ENCODE peak calls at places on chromosomes 2 and 18, in four cellular contexts. One of them, this sample, is unnamed.

GRCh38 chr2:3313845-3314375 is 63.7 kb downstream of the EIPR1 start:
- DNase-seq in HepG2: no peak
- DNase-seq in GM12878: no peak
- DNase-seq in K562: no peak
- DNase-seq in this sample: no peak

GRCh38 chr2:238425505-238425978 is 1.2 kb upstream of the ASB1 start:
- DNase-seq in HepG2: no peak
- DNase-seq in K562: no peak
- DNase-seq in GM12878: no peak
- DNase-seq in this sample: no peak

GRCh38 chr2:196128749-196129148 is 42.6 kb downstream of the STK17B start:
- DNase-seq in K562: no peak
- DNase-seq in GM12878: no peak
- DNase-seq in HepG2: no peak
- DNase-seq in this sample: no peak

GRCh38 chr2:191806396-191806795 is 40.5 kb downstream of the CAVIN2 start:
- DNase-seq in K562: no peak
- DNase-seq in HepG2: no peak
- DNase-seq in GM12878: no peak
- DNase-seq in this sample: no peak

GRCh38 chr2:220894069-220894468 is 678.0 kb downstream of the EPHA4 start:
- DNase-seq in GM12878: no peak
- DNase-seq in K562: no peak
- DNase-seq in HepG2: no peak
- DNase-seq in this sample: no peak

GRCh38 chr18:60982296-60982695 is 350.9 kb upstream of the CDH20 start:
- DNase-seq in GM12878: no peak
- DNase-seq in HepG2: no peak
- DNase-seq in K562: no peak
- DNase-seq in this sample: no peak

GRCh38 chr18:63454497-63454896 is 22.3 kb upstream of the SERPINB5 start:
- DNase-seq in K562: no peak
- DNase-seq in HepG2: no peak
- DNase-seq in GM12878: no peak
- DNase-seq in this sample: no peak

GRCh38 chr2:188478724-188479123 is 187.1 kb downstream of the GULP1 start:
- DNase-seq in K562: no peak
- DNase-seq in HepG2: no peak
- DNase-seq in GM12878: peak
- DNase-seq in this sample: no peak

GRCh38 chr18:7757175-7757574 is 190.1 kb downstream of the PTPRM start:
- DNase-seq in K562: no peak
- DNase-seq in GM12878: no peak
- DNase-seq in HepG2: no peak
- DNase-seq in this sample: no peak

GRCh38 chr2:135819211-135819610 is 17.8 kb downstream of the LCT start:
- DNase-seq in K562: peak
- DNase-seq in HepG2: peak
- DNase-seq in GM12878: no peak
- DNase-seq in this sample: peak

GRCh38 chr2:135817946-135818345 is 19.0 kb downstream of the LCT start:
- DNase-seq in HepG2: no peak
- DNase-seq in K562: no peak
- DNase-seq in GM12878: no peak
- DNase-seq in this sample: no peak

GRCh38 chr2:135820003-135820618 is 16.9 kb downstream of the LCT start:
- DNase-seq in K562: no peak
- DNase-seq in GM12878: peak
- DNase-seq in HepG2: no peak
- DNase-seq in this sample: no peak

GRCh38 chr2:135822855-135823254 is 14.1 kb downstream of the LCT start:
- DNase-seq in HepG2: no peak
- DNase-seq in K562: no peak
- DNase-seq in GM12878: no peak
- DNase-seq in this sample: no peak

GRCh38 chr2:135821190-135821589 is 15.8 kb downstream of the LCT start:
- DNase-seq in GM12878: no peak
- DNase-seq in HepG2: no peak
- DNase-seq in K562: no peak
- DNase-seq in this sample: no peak
- TF ChIP-seq TARDBP in GM12878: no peak
- TF ChIP-seq TARDBP in HepG2: no peak
- TF ChIP-seq TARDBP in K562: no peak
- TF ChIP-seq TARDBP in this sample: no peak

DNA sequence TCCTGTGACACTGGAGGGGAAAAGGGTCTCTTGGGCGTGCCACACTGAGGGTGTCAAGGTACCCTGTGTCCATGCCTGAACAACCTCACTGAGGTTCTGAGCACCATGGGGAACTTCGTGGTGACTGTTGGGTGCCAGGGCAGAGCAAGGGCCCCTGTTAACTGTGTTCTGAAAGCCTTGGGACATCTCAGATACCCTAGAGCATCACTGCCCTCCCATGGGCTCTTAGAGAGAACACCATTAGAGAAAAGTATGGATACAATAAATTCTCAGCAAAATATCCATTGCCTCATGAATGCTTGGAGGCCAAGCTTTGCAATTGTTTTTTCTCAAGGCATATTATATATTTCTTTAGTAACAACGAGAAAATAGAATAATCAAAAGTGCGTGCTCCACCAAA is 488.5 kb upstream of the NRP2 start:
- DNase-seq in HepG2: no peak
- DNase-seq in GM12878: no peak
- DNase-seq in K562: no peak
- DNase-seq in this sample: no peak
- TF ChIP-seq FOXK2 in HepG2: no peak
- TF ChIP-seq FOXK2 in GM12878: no peak
- TF ChIP-seq FOXK2 in K562: no peak
- TF ChIP-seq FOXK2 in this sample: no peak

GRCh38 chr2:213214209-213214608 is 62.8 kb upstream of the IKZF2 start:
- DNase-seq in K562: no peak
- DNase-seq in GM12878: no peak
- DNase-seq in HepG2: no peak
- DNase-seq in this sample: no peak
- TF ChIP-seq BHLHE40 in K562: no peak
- TF ChIP-seq BHLHE40 in GM12878: no peak
- TF ChIP-seq BHLHE40 in HepG2: no peak
- TF ChIP-seq BHLHE40 in this sample: no peak

GRCh38 chr2:147845608-147846002 is 776 bp downstream of the ACVR2A start:
- DNase-seq in GM12878: no peak
- DNase-seq in HepG2: peak
- DNase-seq in K562: no peak
- DNase-seq in this sample: no peak

GRCh38 chr2:147843864-147844690 is 752 bp upstream of the ACVR2A start:
- DNase-seq in K562: peak
- DNase-seq in GM12878: no peak
- DNase-seq in HepG2: peak
- DNase-seq in this sample: peak

GRCh38 chr2:147843421-147843863 is 1.4 kb upstream of the ACVR2A start:
- DNase-seq in GM12878: no peak
- DNase-seq in K562: no peak
- DNase-seq in HepG2: no peak
- DNase-seq in this sample: no peak

GRCh38 chr2:147846382-147847081 is 1.7 kb downstream of the ACVR2A start:
- DNase-seq in K562: no peak
- DNase-seq in GM12878: no peak
- DNase-seq in HepG2: peak
- DNase-seq in this sample: peak

DNA sequence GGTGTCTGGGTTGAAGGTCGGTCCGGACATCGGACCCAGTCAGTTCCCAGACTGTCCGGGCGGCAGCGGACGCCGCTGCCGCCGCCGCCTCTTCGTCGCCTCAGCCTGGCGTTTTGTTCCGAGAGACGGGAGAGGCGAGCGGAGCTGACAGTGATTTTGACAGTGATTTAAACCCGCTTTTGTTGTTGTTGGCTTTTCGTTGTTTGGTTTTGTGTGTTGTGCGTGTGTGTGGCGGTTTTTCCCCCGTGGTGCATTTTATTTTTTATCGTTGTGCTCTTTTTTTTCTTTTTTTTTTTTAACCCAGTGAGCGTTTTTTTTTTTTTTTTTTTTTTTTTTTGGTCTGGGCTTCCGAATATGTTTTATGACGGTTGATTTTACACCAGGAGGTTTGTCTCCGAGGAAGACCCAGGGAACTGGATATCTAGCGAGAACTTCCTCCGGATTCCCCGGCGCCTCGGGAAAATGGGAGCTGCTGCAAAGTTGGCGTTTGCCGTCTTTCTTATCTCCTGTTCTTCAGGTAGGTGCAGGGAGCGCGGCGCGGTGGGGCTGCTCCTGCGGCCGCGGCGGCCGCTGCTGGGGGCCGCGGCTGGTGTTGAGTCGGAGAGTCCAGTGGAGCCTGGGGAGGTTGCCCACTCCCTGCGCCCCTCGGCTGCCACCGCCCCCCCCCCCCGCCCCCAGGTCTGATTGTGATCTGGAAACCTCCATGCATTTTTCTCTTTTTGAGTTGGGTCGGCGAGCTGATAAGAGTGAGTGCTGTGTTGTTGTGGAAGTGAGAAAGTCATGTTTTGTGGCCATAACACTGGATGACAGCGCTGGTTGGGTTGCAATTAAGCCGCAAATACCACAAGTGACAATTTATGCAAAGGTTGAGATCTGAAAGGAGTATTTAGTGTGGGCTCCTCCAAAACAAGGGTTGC is at the start of gene ACVR2A:
- DNase-seq in K562: peak
- DNase-seq in HepG2: peak
- DNase-seq in GM12878: peak
- DNase-seq in this sample: peak
- TF ChIP-seq TARDBP in K562: no peak
- TF ChIP-seq TARDBP in HepG2: no peak
- TF ChIP-seq TARDBP in GM12878: no peak
- TF ChIP-seq TARDBP in this sample: no peak